ENCODE peak calls at places on chromosome 5, in nine cellular contexts. D, C, Q, M, X, N, U, F and I are unnamed samples.

GRCh38 chr5:54822331-54822700 is 163.1 kb downstream of the ESM1 start:
- DNase-seq in D (no peak), C (no peak), Q (no peak), M (no peak), X (no peak), N (no peak), U (no peak), F (no peak), I (no peak)

GRCh38 chr5:74355456-74355855 is 285.1 kb downstream of the ENC1 start:
- DNase-seq in D (no peak), C (no peak), Q (no peak), M (no peak), X (no peak), N (no peak), U (no peak), F (no peak), I (no peak)

GRCh38 chr5:139659673-139660072 is 11.5 kb downstream of the CXXC5 start:
- DNase-seq in D (no peak), C (peak), Q (no peak), M (no peak), X (no peak), N (no peak), U (no peak), F (no peak), I (no peak)

GRCh38 chr5:135376961-135377621 is 21.9 kb downstream of the MACROH2A1 start:
- DNase-seq in D (no peak), C (no peak), Q (peak), M (no peak), X (no peak), N (no peak), U (no peak), F (no peak), I (no peak)

GRCh38 chr5:93904917-93905316 is 163.5 kb upstream of the POU5F2 start:
- DNase-seq in D (no peak), C (no peak), Q (no peak), M (no peak), X (no peak), N (no peak), U (no peak), F (no peak), I (no peak)

GRCh38 chr5:120609570-120609969 is 145.5 kb downstream of the PRR16 start:
- DNase-seq in D (no peak), C (no peak), Q (no peak), M (peak), X (no peak), N (no peak), U (no peak), F (no peak), I (no peak)

GRCh38 chr5:167916706-167917105 is 374.7 kb upstream of the WWC1 start:
- DNase-seq in D (peak), C (peak), Q (no peak), M (peak), X (no peak), N (no peak), U (no peak), F (peak), I (no peak)

GRCh38 chr5:155004138-155004744 is 9.3 kb upstream of the KIF4B start:
- DNase-seq in D (no peak), C (peak), Q (no peak), M (peak), X (no peak), N (no peak), U (no peak), F (no peak), I (no peak)

GRCh38 chr5:142800776-142801494 is 30.8 kb downstream of the ARHGAP26 start:
- DNase-seq in D (no peak), C (no peak), Q (no peak), M (no peak), X (peak), N (no peak), U (no peak), F (no peak), I (no peak)

GRCh38 chr5:66884589-66885228 is 288.5 kb downstream of the MAST4 start:
- DNase-seq in D (no peak), C (no peak), Q (no peak), M (no peak), X (no peak), N (no peak), U (no peak), F (no peak), I (no peak)

GRCh38 chr5:177300236-177300880 is 3.2 kb downstream of the RAB24 start:
- DNase-seq in D (peak), C (peak), Q (peak), M (peak), X (peak), N (peak), U (peak), F (peak), I (no peak)

GRCh38 chr5:109865636-109866035 is 175.9 kb downstream of the MAN2A1 start:
- DNase-seq in D (no peak), C (no peak), Q (no peak), M (peak), X (no peak), N (no peak), U (no peak), F (peak), I (peak)

GRCh38 chr5:138033916-138034315 is 1.0 kb upstream of the FAM13B start:
- DNase-seq in D (no peak), C (no peak), Q (no peak), M (peak), X (no peak), N (no peak), U (no peak), F (no peak), I (no peak)

DNA sequence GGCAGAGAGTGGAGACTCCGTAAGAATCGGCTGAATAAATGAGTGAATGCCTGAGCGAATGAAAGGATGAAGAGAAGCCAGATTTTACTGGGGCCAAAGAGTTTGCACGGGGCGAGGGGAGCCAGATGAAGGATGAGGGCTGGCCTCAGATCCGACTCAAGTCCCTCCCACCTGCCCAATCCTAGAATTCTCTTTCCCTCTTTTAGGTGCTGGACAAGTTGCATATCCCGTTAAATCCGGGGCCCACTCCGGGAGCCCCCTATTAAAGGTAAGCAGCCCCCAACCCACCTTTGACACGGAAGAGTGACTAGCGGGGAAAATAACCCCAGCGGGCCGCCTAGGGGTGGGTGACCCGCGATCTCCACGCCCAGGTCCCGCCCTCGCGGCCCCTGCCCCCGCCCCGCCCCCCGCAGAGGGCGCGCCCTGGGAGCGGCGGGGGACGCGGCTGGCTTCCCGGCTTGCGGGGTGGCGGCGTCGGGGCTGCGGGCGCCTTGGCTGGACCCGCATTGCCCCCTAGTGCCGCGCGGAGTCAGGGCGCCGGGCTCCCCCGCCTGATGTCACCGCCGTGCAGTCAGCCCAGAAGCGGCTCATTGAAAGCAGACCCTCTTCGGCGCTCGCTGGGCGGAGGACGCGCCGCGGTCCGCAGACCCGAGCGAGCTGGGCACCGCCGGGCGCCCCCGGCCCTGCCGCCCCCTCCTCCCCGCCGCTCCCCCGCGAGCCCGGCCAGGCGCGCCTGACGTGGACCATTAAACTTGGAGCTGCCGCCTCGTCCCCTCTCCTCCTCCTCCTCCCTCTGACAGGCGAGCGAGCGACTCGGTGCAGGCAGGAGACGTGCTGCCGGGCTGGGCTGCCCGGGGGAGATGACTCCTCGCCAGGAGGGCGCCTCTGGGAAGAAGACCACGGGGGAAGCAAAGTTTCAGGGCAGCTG is at the start of gene ADRA1B:
- DNase-seq in D (no peak), C (peak), Q (peak), M (peak), X (no peak), N (peak), U (peak), F (no peak), I (peak)
- H3K4me3 ChIP-seq in D (peak), C (peak), Q (peak), M (peak), X (no peak), N (peak), U (peak), F (peak), I (peak)

DNA sequence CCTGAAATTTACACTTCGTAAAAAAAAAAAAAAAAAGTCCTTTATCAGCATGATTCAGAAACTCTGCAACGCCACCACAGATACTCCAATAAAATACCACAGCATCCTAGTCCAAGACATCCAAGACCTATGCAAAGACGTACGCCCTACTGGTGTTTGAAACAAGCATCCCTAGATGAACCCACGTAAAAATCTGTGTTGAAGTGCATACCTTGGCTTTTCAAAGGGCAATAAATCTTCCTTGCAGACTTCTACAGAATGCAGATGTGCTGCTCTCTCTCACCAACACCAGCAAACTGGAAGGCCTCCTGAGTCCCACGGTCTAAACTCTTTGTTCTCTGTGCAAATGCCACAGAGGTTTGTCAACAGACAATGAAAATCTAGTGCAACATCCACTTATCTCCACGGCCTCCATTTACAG is 38.8 kb downstream of the MYO10 start:
- DNase-seq in D (no peak), C (no peak), Q (no peak), M (peak), X (no peak), N (no peak), U (no peak), F (no peak), I (peak)
- H3K4me3 ChIP-seq in D (no peak), C (no peak), Q (no peak), M (no peak), X (no peak), N (no peak), U (no peak), F (no peak), I (no peak)

DNA sequence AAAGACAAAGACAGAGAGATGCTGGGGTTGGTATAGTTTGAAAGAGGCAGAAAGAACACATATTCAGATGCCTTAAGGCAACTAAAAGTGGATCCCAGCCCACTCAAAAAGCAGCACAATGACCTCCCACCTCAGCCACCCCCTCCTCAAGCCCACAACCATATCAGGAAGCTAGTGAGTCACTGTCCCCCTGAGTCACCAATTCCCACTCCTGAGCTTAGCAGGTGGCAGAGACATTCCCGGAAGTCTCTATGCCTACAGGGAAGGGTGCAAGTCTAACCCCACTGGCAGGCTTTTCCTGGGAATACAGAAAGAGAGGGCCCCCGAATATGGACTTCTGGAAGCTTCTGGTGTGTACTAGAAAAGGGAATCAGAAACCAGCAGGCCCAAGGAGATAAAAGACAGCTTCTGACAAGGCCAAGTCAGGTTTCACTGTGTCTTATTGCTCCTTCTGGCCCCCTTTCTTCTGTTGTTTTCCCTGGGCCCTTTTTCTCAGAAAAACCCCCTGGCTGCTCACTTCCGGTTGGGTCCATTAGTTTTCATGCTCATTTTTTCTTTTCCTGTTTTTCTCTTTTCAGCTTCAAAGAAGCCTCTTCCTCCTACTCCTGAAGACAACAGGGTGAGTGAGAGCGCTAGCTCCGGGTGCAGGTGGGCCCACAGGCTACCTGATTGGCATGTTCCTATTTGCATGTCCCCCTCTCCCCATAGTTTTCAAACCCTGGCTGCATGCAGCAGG is 36.8 kb downstream of the ITK start:
- DNase-seq in D (no peak), C (no peak), Q (no peak), M (no peak), X (peak), N (no peak), U (no peak), F (no peak), I (no peak)
- H3K4me3 ChIP-seq in D (no peak), C (no peak), Q (no peak), M (no peak), X (peak), N (no peak), U (no peak), F (no peak), I (no peak)

GRCh38 chr5:42858031-42858643 is 46.4 kb upstream of the SELENOP start:
- DNase-seq in D (peak), C (no peak), Q (no peak), M (no peak), X (no peak), N (no peak), U (no peak), F (no peak), I (no peak)
- H3K4me3 ChIP-seq in D (no peak), C (no peak), Q (no peak), M (no peak), X (no peak), N (no peak), U (no peak), F (no peak), I (no peak)

GRCh38 chr5:38257236-38258036 is 923 bp upstream of the EGFLAM start:
- DNase-seq in D (no peak), C (peak), Q (no peak), M (no peak), X (no peak), N (no peak), U (no peak), F (no peak), I (no peak)
- H3K4me3 ChIP-seq in D (no peak), C (peak), Q (no peak), M (no peak), X (no peak), N (no peak), U (peak), F (no peak), I (no peak)

DNA sequence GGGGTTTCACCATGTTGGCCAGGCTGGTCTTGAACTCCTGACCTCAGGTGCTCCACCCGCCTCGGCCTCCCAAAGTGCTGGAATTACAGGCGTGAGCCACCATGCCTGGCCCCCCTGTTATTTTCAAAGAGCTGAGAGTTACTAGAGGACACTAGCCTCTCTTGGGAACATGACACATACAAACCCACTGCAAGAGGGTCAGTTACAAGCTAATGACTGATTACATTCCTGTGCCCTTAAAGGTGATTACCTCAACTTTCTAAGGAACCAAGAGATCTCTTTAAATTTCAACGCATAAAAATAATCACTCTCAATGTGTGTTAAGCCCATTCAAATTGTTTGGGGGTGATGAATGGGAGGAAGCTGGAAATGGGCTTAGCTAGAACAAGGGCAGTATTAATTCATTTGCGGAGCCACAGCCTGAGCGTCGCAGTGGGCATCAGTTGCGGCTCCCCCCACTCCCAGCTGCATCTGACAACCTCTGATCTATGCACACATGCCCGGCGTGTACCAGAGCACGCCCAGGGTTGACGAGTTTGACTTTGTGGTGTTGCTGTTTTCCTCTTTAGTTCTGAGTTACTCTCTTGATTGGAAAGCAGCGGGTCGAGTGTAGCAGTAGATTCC is 146.9 kb downstream of the GOLPH3 start:
- DNase-seq in D (no peak), C (no peak), Q (peak), M (peak), X (no peak), N (no peak), U (no peak), F (no peak), I (no peak)
- H3K4me3 ChIP-seq in D (no peak), C (no peak), Q (no peak), M (no peak), X (no peak), N (no peak), U (peak), F (peak), I (no peak)